ENCODE peak calls at places on chromosomes 4 and X, in seven cellular contexts. W, R, B, S, U, Z and E are unnamed samples.

GRCh38 chr4:151389316-151389715 is 19.7 kb upstream of the FHIP1A start:
- DNase-seq in W (no peak), R (no peak), B (no peak), S (no peak), U (no peak), Z (no peak), E (no peak)

GRCh38 chrX:44949125-44949524 is 76.1 kb downstream of the KDM6A start:
- DNase-seq in W (no peak), R (no peak), B (no peak), S (no peak), U (no peak), Z (no peak), E (no peak)

GRCh38 chrX:68934922-68935321 is 106.1 kb downstream of the EFNB1 start:
- DNase-seq in W (no peak), R (no peak), B (peak; percentile 0), S (no peak), U (no peak), Z (no peak), E (no peak)

GRCh38 chr4:153205028-153205648 is 895 bp downstream of the TRIM2 start:
- DNase-seq in W (no peak), R (no peak), B (peak; percentile 76), S (no peak), U (no peak), Z (peak; percentile 58), E (no peak)

GRCh38 chr4:124191329-124191728 is 521.2 kb downstream of the ANKRD50 start:
- DNase-seq in W (no peak), R (no peak), B (no peak), S (no peak), U (no peak), Z (no peak), E (no peak)

GRCh38 chr4:145061325-145061920 is 36.6 kb downstream of the ANAPC10 start:
- DNase-seq in W (no peak), R (no peak), B (no peak), S (peak; percentile 67), U (no peak), Z (no peak), E (no peak)

GRCh38 chr4:81084624-81085023 is 54.1 kb downstream of the BMP3 start:
- DNase-seq in W (no peak), R (no peak), B (no peak), S (peak; percentile 42), U (no peak), Z (no peak), E (no peak)

GRCh38 chrX:71992711-71993110 is 82.1 kb downstream of the NHSL2 start:
- DNase-seq in W (no peak), R (no peak), B (no peak), S (no peak), U (no peak), Z (no peak), E (no peak)

GRCh38 chr4:140645614-140646412 is 77.1 kb upstream of the UCP1 start:
- DNase-seq in W (no peak), R (peak; percentile 39), B (no peak), S (peak; percentile 18), U (peak; percentile 65), Z (no peak), E (no peak)

GRCh38 chrX:13473666-13474516 is 95.5 kb upstream of the EGFL6 start:
- DNase-seq in W (no peak), R (peak; percentile 21), B (no peak), S (peak; percentile 40), U (no peak), Z (no peak), E (no peak)

GRCh38 chr4:106062452-106062875 is 167.2 kb downstream of the NPNT start:
- DNase-seq in W (no peak), R (no peak), B (no peak), S (peak; percentile 70), U (no peak), Z (no peak), E (no peak)

DNA sequence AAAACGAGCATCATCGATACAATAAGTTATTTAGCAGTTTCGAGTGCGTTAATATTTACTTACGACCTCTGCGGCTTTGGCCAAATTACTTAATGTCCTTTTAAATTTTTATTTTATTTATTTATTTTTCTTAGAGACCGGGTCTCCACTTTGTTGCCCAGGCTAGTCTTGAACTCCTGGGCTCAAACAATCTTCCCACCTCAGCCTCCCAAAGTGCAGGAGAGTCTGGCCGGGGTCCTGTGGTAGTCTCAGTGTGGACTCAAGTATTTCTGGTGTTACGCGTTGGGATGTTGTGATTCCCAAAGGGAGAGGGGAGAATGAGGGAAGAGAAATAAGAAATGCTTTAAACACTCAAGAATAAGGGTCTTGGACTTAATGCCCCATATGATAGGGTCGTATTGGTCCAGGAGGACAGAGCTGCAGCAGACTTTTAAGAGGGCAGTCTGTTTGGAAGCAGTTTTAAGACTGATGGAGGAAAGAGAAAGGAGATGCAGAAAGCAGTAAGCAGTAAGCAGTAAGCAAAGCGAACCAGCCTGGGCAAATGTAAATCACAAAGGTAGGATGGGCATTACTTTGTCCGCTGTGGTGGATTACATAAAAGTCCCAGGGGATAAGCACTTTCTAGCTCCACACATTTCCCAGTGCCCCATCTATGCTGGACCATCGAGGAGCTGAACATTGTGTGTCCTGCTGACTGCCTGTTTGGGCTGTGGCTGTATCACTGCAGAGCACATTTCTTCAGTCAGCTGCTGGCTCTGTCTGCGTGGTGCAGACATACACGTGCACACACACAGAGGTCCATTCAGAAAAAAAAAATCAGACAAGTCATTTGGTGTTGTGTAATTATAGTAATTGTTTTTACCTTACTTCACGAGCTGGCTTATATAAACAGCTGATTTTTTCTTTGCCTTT is 767 bp upstream of the PDLIM3 start:
- DNase-seq in W (no peak), R (peak; percentile 54), B (peak; percentile 23), S (no peak), U (peak; percentile 69), Z (peak; percentile 24), E (no peak)
- TF ChIP-seq POLR2A in W (no peak), R (peak; percentile 28), B (peak; percentile 36), S (no peak), U (no peak), Z (no peak), E (no peak)

GRCh38 chrX:147911192-147912022 is at the start of gene FMR1:
- DNase-seq in W (peak; percentile 94), R (peak; percentile 93), B (peak; percentile 95), S (peak; percentile 86), U (peak; percentile 96), Z (peak; percentile 97), E (peak; percentile 90)
- TF ChIP-seq POLR2A in W (no peak), R (peak; percentile 24), B (no peak), S (peak; percentile 36), U (no peak), Z (peak; percentile 51), E (peak; percentile 61)

GRCh38 chr4:38665846-38666490 is 2.0 kb downstream of the KLF3 start:
- DNase-seq in W (no peak), R (no peak), B (no peak), S (no peak), U (no peak), Z (no peak), E (no peak)

GRCh38 chr4:38664704-38665401 is 854 bp downstream of the KLF3 start:
- DNase-seq in W (peak; percentile 83), R (peak; percentile 88), B (peak; percentile 72), S (peak; percentile 56), U (peak; percentile 70), Z (peak; percentile 79), E (no peak)

GRCh38 chr4:38661371-38661770 is 2.6 kb upstream of the KLF3 start:
- DNase-seq in W (no peak), R (no peak), B (no peak), S (no peak), U (no peak), Z (no peak), E (no peak)

GRCh38 chr4:38663021-38663800 is 788 bp upstream of the KLF3 start:
- DNase-seq in W (peak; percentile 92), R (peak; percentile 78), B (no peak), S (no peak), U (no peak), Z (peak; percentile 47), E (no peak)

DNA sequence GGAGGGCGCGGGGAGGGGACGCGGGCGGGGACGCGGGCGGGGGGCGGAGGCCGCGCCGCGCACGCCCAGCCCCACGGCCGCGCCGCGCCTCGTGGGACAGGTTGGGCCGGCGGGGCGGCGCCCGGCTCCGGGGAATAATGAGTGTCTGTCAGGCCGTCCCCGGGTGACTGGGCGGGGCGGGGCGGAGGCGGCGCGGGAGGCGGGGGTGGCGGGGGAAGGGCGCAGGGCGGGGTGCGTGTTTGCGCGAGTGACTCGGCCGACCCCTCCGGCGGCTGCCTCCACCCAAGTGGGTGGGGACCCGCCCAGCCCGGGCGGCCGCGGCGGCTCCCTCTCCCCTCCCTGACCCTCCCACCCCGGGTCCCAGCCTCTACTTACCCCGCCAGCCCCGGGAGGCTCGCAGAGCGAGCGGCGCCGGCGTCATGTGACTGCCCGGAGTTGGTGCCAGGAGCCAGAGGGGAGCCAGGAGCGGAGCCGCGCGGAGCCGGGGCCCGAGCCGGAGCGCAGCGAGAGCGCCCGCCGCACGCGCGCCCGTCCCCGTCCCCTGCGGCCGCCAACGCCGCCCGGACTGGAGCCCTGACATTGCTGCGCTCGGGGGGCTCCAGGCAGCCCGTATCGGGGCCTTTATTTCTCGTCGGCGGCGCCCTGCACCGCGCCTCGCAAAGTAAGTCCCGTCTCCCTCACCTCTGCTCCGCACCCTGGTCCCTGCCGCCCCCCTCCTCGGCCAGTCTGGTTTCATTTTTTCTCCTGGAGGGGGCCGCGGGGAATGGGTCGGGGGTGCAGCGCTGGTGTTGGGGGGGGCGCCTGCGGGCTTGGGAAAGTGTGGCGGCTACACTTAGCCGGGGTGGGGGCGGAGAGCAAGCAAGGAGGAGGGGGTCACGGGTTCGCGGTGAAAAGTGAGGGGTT is at the start of gene KLF3:
- DNase-seq in W (peak; percentile 97), R (peak; percentile 93), B (peak; percentile 96), S (peak; percentile 82), U (peak; percentile 98), Z (peak; percentile 96), E (peak; percentile 63)
- TF ChIP-seq POLR2A in W (peak; percentile 52), R (peak; percentile 88), B (peak; percentile 85), S (peak; percentile 88), U (no peak), Z (peak; percentile 84), E (peak; percentile 44)

GRCh38 chrX:123860506-123860840 is 620 bp downstream of the XIAP start:
- DNase-seq in W (no peak), R (no peak), B (peak; percentile 62), S (no peak), U (no peak), Z (no peak), E (no peak)

GRCh38 chrX:123859409-123859827 is 435 bp upstream of the XIAP start:
- DNase-seq in W (no peak), R (peak; percentile 77), B (peak; percentile 79), S (no peak), U (no peak), Z (peak; percentile 86), E (peak; percentile 51)

GRCh38 chrX:123854329-123854728 is 5.5 kb upstream of the XIAP start:
- DNase-seq in W (no peak), R (no peak), B (no peak), S (peak; percentile 68), U (no peak), Z (no peak), E (no peak)

GRCh38 chrX:123860983-123861382 is 1.1 kb downstream of the XIAP start:
- DNase-seq in W (no peak), R (no peak), B (no peak), S (peak; percentile 19), U (no peak), Z (peak; percentile 10), E (no peak)

GRCh38 chrX:123859828-123860505 is at the start of gene XIAP:
- DNase-seq in W (peak; percentile 82), R (peak; percentile 81), B (peak; percentile 86), S (peak; percentile 84), U (peak; percentile 91), Z (peak; percentile 84), E (peak; percentile 67)
- TF ChIP-seq POLR2A in W (no peak), R (peak; percentile 50), B (peak; percentile 82), S (peak; percentile 86), U (no peak), Z (peak; percentile 90), E (peak; percentile 59)